ENCODE peak calls at places on chromosomes 16 and 17, in seven cellular contexts. One of them, this sample, is unnamed.

GRCh38 chr17:49434821-49435581 is 20.3 kb upstream of the PHB1 start:
- DNase-seq in heart left ventricle: peak
- DNase-seq in IMR-90: peak
- DNase-seq in HFF-Myc: peak
- DNase-seq in fibroblast of lung: peak
- DNase-seq in left lung: no peak
- DNase-seq in spleen: no peak
- DNase-seq in this sample: no peak

GRCh38 chr17:68205251-68205807 is 42.5 kb upstream of the AMZ2 start:
- DNase-seq in HFF-Myc: peak
- DNase-seq in left lung: peak
- DNase-seq in spleen: peak
- DNase-seq in heart left ventricle: peak
- DNase-seq in fibroblast of lung: peak
- DNase-seq in IMR-90: peak
- DNase-seq in this sample: peak

GRCh38 chr17:43907425-43907981 is at the start of gene MPP2:
- DNase-seq in left lung: peak
- DNase-seq in spleen: peak
- DNase-seq in heart left ventricle: peak
- DNase-seq in HFF-Myc: no peak
- DNase-seq in fibroblast of lung: peak
- DNase-seq in IMR-90: peak
- DNase-seq in this sample: peak

GRCh38 chr17:74601944-74602572 is 10.0 kb upstream of the CD300LD start:
- DNase-seq in spleen: no peak
- DNase-seq in fibroblast of lung: peak
- DNase-seq in IMR-90: peak
- DNase-seq in heart left ventricle: no peak
- DNase-seq in left lung: no peak
- DNase-seq in HFF-Myc: no peak
- DNase-seq in this sample: peak

GRCh38 chr16:88830250-88830649 is 18.5 kb upstream of the APRT start:
- DNase-seq in fibroblast of lung: peak
- DNase-seq in IMR-90: no peak
- DNase-seq in HFF-Myc: no peak
- DNase-seq in heart left ventricle: no peak
- DNase-seq in left lung: no peak
- DNase-seq in spleen: no peak
- DNase-seq in this sample: no peak

GRCh38 chr16:55655709-55656694 is at the start of gene SLC6A2:
- DNase-seq in left lung: peak
- DNase-seq in fibroblast of lung: no peak
- DNase-seq in heart left ventricle: no peak
- DNase-seq in HFF-Myc: no peak
- DNase-seq in spleen: no peak
- DNase-seq in IMR-90: no peak
- DNase-seq in this sample: no peak

GRCh38 chr17:4675791-4676190 is 28.1 kb downstream of the PELP1 start:
- DNase-seq in heart left ventricle: no peak
- DNase-seq in spleen: no peak
- DNase-seq in fibroblast of lung: no peak
- DNase-seq in IMR-90: no peak
- DNase-seq in HFF-Myc: no peak
- DNase-seq in left lung: peak
- DNase-seq in this sample: no peak

GRCh38 chr17:4043862-4044261 is 79.6 kb upstream of the ATP2A3 start:
- DNase-seq in left lung: no peak
- DNase-seq in spleen: peak
- DNase-seq in IMR-90: no peak
- DNase-seq in fibroblast of lung: no peak
- DNase-seq in HFF-Myc: no peak
- DNase-seq in heart left ventricle: no peak
- DNase-seq in this sample: no peak

GRCh38 chr16:26816885-26817571 is 249.7 kb upstream of the C16orf82 start:
- DNase-seq in IMR-90: peak
- DNase-seq in HFF-Myc: no peak
- DNase-seq in fibroblast of lung: peak
- DNase-seq in heart left ventricle: no peak
- DNase-seq in spleen: no peak
- DNase-seq in left lung: no peak
- DNase-seq in this sample: peak

GRCh38 chr17:50269477-50270429 is 4.5 kb upstream of the TMEM92 start:
- DNase-seq in HFF-Myc: peak
- DNase-seq in spleen: peak
- DNase-seq in left lung: peak
- DNase-seq in IMR-90: peak
- DNase-seq in fibroblast of lung: peak
- DNase-seq in heart left ventricle: peak
- DNase-seq in this sample: peak

GRCh38 chr17:68868708-68869107 is 86.5 kb downstream of the ABCA8 start:
- DNase-seq in HFF-Myc: peak
- DNase-seq in spleen: no peak
- DNase-seq in left lung: no peak
- DNase-seq in heart left ventricle: no peak
- DNase-seq in fibroblast of lung: peak
- DNase-seq in IMR-90: peak
- DNase-seq in this sample: peak

GRCh38 chr16:66517586-66518263 is 32.2 kb downstream of the TK2 start:
- DNase-seq in left lung: no peak
- DNase-seq in spleen: no peak
- DNase-seq in IMR-90: no peak
- DNase-seq in heart left ventricle: no peak
- DNase-seq in fibroblast of lung: no peak
- DNase-seq in HFF-Myc: no peak
- DNase-seq in this sample: no peak

GRCh38 chr16:85492617-85492957 is 120.5 kb upstream of the GSE1 start:
- DNase-seq in HFF-Myc: no peak
- DNase-seq in IMR-90: no peak
- DNase-seq in fibroblast of lung: no peak
- DNase-seq in spleen: no peak
- DNase-seq in left lung: no peak
- DNase-seq in heart left ventricle: no peak
- DNase-seq in this sample: no peak

GRCh38 chr17:76734080-76734840 is 2.9 kb downstream of the SRSF2 start:
- DNase-seq in IMR-90: peak
- DNase-seq in fibroblast of lung: peak
- DNase-seq in spleen: no peak
- DNase-seq in heart left ventricle: no peak
- DNase-seq in HFF-Myc: no peak
- DNase-seq in left lung: no peak
- DNase-seq in this sample: no peak

GRCh38 chr16:88456356-88457292 is 3.5 kb downstream of the ZFPM1 start:
- DNase-seq in left lung: no peak
- DNase-seq in HFF-Myc: no peak
- DNase-seq in IMR-90: no peak
- DNase-seq in spleen: no peak
- DNase-seq in fibroblast of lung: no peak
- DNase-seq in heart left ventricle: no peak
- DNase-seq in this sample: no peak

DNA sequence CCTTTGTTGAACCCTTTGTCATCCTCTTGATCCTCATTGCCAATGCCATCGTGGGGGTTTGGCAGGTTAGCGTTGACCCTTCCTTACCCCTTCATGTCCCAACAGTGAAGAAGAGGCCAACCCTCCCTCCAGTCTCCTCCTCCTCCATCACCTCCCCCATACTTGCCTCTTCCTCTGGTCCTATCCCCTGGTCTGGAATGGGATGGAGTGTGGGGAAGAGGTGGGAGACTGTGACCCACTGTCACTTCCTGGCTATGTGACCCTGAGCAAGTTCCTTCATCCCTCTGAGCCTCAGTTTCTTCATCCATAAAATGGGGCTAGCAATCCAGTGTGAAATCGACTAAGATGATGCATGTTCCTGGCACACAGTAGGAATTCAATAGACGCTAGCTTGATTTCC is 2.7 kb downstream of the ATP2A1 start:
- DNase-seq in IMR-90: no peak
- DNase-seq in HFF-Myc: no peak
- DNase-seq in spleen: no peak
- DNase-seq in fibroblast of lung: no peak
- DNase-seq in heart left ventricle: no peak
- DNase-seq in left lung: no peak
- DNase-seq in this sample: no peak
- TF ChIP-seq CTCF in IMR-90: no peak
- TF ChIP-seq CTCF in HFF-Myc: no peak
- TF ChIP-seq CTCF in spleen: no peak
- TF ChIP-seq CTCF in fibroblast of lung: no peak
- TF ChIP-seq CTCF in heart left ventricle: no peak
- TF ChIP-seq CTCF in left lung: no peak
- TF ChIP-seq CTCF in this sample: no peak

GRCh38 chr16:51150159-51150893 is 744 bp downstream of the SALL1 start:
- DNase-seq in HFF-Myc: no peak
- DNase-seq in left lung: peak
- DNase-seq in fibroblast of lung: no peak
- DNase-seq in heart left ventricle: no peak
- DNase-seq in spleen: no peak
- DNase-seq in IMR-90: no peak
- DNase-seq in this sample: peak
- H3K4me3 ChIP-seq in HFF-Myc: peak
- H3K4me3 ChIP-seq in left lung: no peak
- H3K4me3 ChIP-seq in fibroblast of lung: no peak
- H3K4me3 ChIP-seq in heart left ventricle: peak
- H3K4me3 ChIP-seq in spleen: peak
- H3K4me3 ChIP-seq in IMR-90: peak
- H3K4me3 ChIP-seq in this sample: peak

GRCh38 chr16:74766729-74767128 is 7.9 kb downstream of the FA2H start:
- DNase-seq in heart left ventricle: no peak
- DNase-seq in HFF-Myc: no peak
- DNase-seq in IMR-90: no peak
- DNase-seq in spleen: peak
- DNase-seq in fibroblast of lung: no peak
- DNase-seq in left lung: no peak
- DNase-seq in this sample: no peak

GRCh38 chr16:74769791-74770190 is 4.8 kb downstream of the FA2H start:
- DNase-seq in spleen: peak
- DNase-seq in left lung: no peak
- DNase-seq in heart left ventricle: no peak
- DNase-seq in HFF-Myc: no peak
- DNase-seq in fibroblast of lung: no peak
- DNase-seq in IMR-90: no peak
- DNase-seq in this sample: no peak

GRCh38 chr16:74770826-74771526 is 3.6 kb downstream of the FA2H start:
- DNase-seq in fibroblast of lung: no peak
- DNase-seq in HFF-Myc: no peak
- DNase-seq in left lung: no peak
- DNase-seq in spleen: peak
- DNase-seq in IMR-90: no peak
- DNase-seq in heart left ventricle: no peak
- DNase-seq in this sample: no peak

GRCh38 chr16:74767749-74768148 is 6.9 kb downstream of the FA2H start:
- DNase-seq in heart left ventricle: no peak
- DNase-seq in HFF-Myc: no peak
- DNase-seq in spleen: peak
- DNase-seq in IMR-90: no peak
- DNase-seq in fibroblast of lung: no peak
- DNase-seq in left lung: no peak
- DNase-seq in this sample: no peak

GRCh38 chr16:74768239-74768638 is 6.4 kb downstream of the FA2H start:
- DNase-seq in spleen: peak
- DNase-seq in HFF-Myc: no peak
- DNase-seq in left lung: no peak
- DNase-seq in heart left ventricle: no peak
- DNase-seq in IMR-90: no peak
- DNase-seq in fibroblast of lung: no peak
- DNase-seq in this sample: no peak
- TF ChIP-seq CTCF in spleen: no peak
- TF ChIP-seq CTCF in HFF-Myc: no peak
- TF ChIP-seq CTCF in left lung: no peak
- TF ChIP-seq CTCF in heart left ventricle: no peak
- TF ChIP-seq CTCF in IMR-90: no peak
- TF ChIP-seq CTCF in fibroblast of lung: no peak
- TF ChIP-seq CTCF in this sample: no peak

GRCh38 chr16:20865420-20866126 is 34.6 kb downstream of the DCUN1D3 start:
- DNase-seq in IMR-90: peak
- DNase-seq in fibroblast of lung: peak
- DNase-seq in heart left ventricle: no peak
- DNase-seq in left lung: no peak
- DNase-seq in HFF-Myc: peak
- DNase-seq in spleen: no peak
- DNase-seq in this sample: peak

GRCh38 chr16:20867585-20867984 is 32.6 kb downstream of the DCUN1D3 start:
- DNase-seq in heart left ventricle: no peak
- DNase-seq in IMR-90: peak
- DNase-seq in HFF-Myc: no peak
- DNase-seq in spleen: no peak
- DNase-seq in left lung: no peak
- DNase-seq in fibroblast of lung: no peak
- DNase-seq in this sample: no peak

GRCh38 chr16:20866161-20866772 is 33.9 kb downstream of the DCUN1D3 start:
- DNase-seq in IMR-90: peak
- DNase-seq in HFF-Myc: peak
- DNase-seq in heart left ventricle: no peak
- DNase-seq in left lung: no peak
- DNase-seq in spleen: no peak
- DNase-seq in fibroblast of lung: peak
- DNase-seq in this sample: peak

GRCh38 chr16:20868890-20869289 is 31.3 kb downstream of the DCUN1D3 start:
- DNase-seq in spleen: no peak
- DNase-seq in IMR-90: peak
- DNase-seq in fibroblast of lung: peak
- DNase-seq in heart left ventricle: peak
- DNase-seq in left lung: peak
- DNase-seq in HFF-Myc: peak
- DNase-seq in this sample: peak

GRCh38 chr16:20866792-20867191 is 33.4 kb downstream of the DCUN1D3 start:
- DNase-seq in fibroblast of lung: peak
- DNase-seq in HFF-Myc: no peak
- DNase-seq in heart left ventricle: no peak
- DNase-seq in left lung: no peak
- DNase-seq in spleen: no peak
- DNase-seq in IMR-90: no peak
- DNase-seq in this sample: no peak
- H3K4me3 ChIP-seq in fibroblast of lung: no peak
- H3K4me3 ChIP-seq in HFF-Myc: no peak
- H3K4me3 ChIP-seq in heart left ventricle: no peak
- H3K4me3 ChIP-seq in left lung: no peak
- H3K4me3 ChIP-seq in spleen: no peak
- H3K4me3 ChIP-seq in IMR-90: no peak
- H3K4me3 ChIP-seq in this sample: no peak

GRCh38 chr17:6290488-6291196 is 144.3 kb downstream of the AIPL1 start:
- DNase-seq in heart left ventricle: no peak
- DNase-seq in left lung: no peak
- DNase-seq in spleen: no peak
- DNase-seq in HFF-Myc: no peak
- DNase-seq in fibroblast of lung: no peak
- DNase-seq in IMR-90: no peak
- DNase-seq in this sample: no peak

DNA sequence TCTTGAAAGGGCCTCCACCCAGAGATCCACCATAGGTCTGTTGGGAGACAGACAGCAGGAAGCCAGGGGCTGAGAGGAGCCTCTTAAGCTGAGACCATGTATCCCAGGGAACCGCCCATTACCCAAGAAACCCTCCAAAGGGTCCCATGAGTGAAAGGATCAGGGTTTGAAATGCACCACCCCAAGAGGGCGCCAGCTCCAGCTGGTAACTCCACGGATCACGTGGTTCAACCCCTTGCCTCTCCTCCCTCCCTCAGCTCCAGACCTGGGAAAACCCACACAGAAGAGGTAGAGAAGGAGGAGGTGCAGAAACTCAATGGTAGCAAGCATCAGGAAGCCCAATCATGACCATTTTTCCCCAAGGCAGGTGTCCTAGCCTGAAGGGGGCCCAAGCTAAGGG is 148.7 kb downstream of the AIPL1 start:
- DNase-seq in HFF-Myc: no peak
- DNase-seq in left lung: no peak
- DNase-seq in fibroblast of lung: no peak
- DNase-seq in heart left ventricle: no peak
- DNase-seq in spleen: no peak
- DNase-seq in IMR-90: no peak
- DNase-seq in this sample: no peak
- TF ChIP-seq CTCF in HFF-Myc: no peak
- TF ChIP-seq CTCF in left lung: no peak
- TF ChIP-seq CTCF in fibroblast of lung: no peak
- TF ChIP-seq CTCF in heart left ventricle: no peak
- TF ChIP-seq CTCF in spleen: no peak
- TF ChIP-seq CTCF in IMR-90: no peak
- TF ChIP-seq CTCF in this sample: no peak